ENCODE peak calls at places on chromosome 3, in six cellular contexts. N, K, M, D, E and Q are unnamed samples.

GRCh38 chr3:171812811-171813210 is 2.5 kb upstream of the PLD1 start:
- DNase-seq in N (no peak), K (peak; percentile 29), M (no peak), D (no peak), E (no peak), Q (no peak)

GRCh38 chr3:119418641-119419040 is 44.8 kb downstream of the TMEM39A start:
- DNase-seq in N (no peak), K (peak; percentile 40), M (no peak), D (no peak), E (no peak), Q (no peak)

GRCh38 chr3:16866447-16867025 is 18.2 kb upstream of the PLCL2 start:
- DNase-seq in N (no peak), K (peak; percentile 54), M (no peak), D (no peak), E (peak; percentile 46), Q (no peak)

GRCh38 chr3:194938845-194939531 is 253.3 kb downstream of the FAM43A start:
- DNase-seq in N (no peak), K (no peak), M (no peak), D (no peak), E (no peak), Q (no peak)

GRCh38 chr3:184765730-184766074 is 46.3 kb upstream of the VPS8 start:
- DNase-seq in N (no peak), K (no peak), M (no peak), D (peak; percentile 42), E (no peak), Q (no peak)

GRCh38 chr3:61381745-61382392 is 130.6 kb upstream of the FHIT start:
- DNase-seq in N (no peak), K (peak; percentile 52), M (peak; percentile 42), D (peak; percentile 11), E (no peak), Q (peak; percentile 49)

GRCh38 chr3:183341545-183342288 is 86.7 kb downstream of the MCF2L2 start:
- DNase-seq in N (no peak), K (no peak), M (no peak), D (no peak), E (no peak), Q (no peak)

GRCh38 chr3:88031543-88032148 is 27.2 kb downstream of the CGGBP1 start:
- DNase-seq in N (no peak), K (peak; percentile 50), M (no peak), D (no peak), E (peak; percentile 47), Q (no peak)

GRCh38 chr3:33758874-33759273 is 39.6 kb upstream of the PDCD6IP start:
- DNase-seq in N (no peak), K (peak; percentile 12), M (no peak), D (no peak), E (no peak), Q (no peak)

GRCh38 chr3:37937156-37937555 is 53.4 kb upstream of the VILL start:
- DNase-seq in N (no peak), K (no peak), M (no peak), D (no peak), E (no peak), Q (no peak)

GRCh38 chr3:128408693-128409620 is 57.7 kb downstream of the DNAJB8 start:
- DNase-seq in N (no peak), K (no peak), M (no peak), D (no peak), E (no peak), Q (no peak)

GRCh38 chr3:10707984-10708868 is 107.8 kb upstream of the SLC6A11 start:
- DNase-seq in N (no peak), K (no peak), M (peak; percentile 22), D (no peak), E (no peak), Q (no peak)

GRCh38 chr3:140006331-140006730 is 71.3 kb downstream of the CLSTN2 start:
- DNase-seq in N (no peak), K (no peak), M (no peak), D (no peak), E (no peak), Q (no peak)

GRCh38 chr3:108175352-108175751 is 46.9 kb downstream of the IFT57 start:
- DNase-seq in N (no peak), K (peak; percentile 7), M (no peak), D (no peak), E (no peak), Q (no peak)

GRCh38 chr3:187019542-187020072 is 89.3 kb downstream of the ST6GAL1 start:
- DNase-seq in N (no peak), K (no peak), M (peak; percentile 9), D (no peak), E (no peak), Q (no peak)

GRCh38 chr3:187021748-187022402 is 91.5 kb downstream of the ST6GAL1 start:
- DNase-seq in N (no peak), K (no peak), M (no peak), D (no peak), E (no peak), Q (no peak)

GRCh38 chr3:187017511-187018230 is 87.3 kb downstream of the ST6GAL1 start:
- DNase-seq in N (no peak), K (no peak), M (no peak), D (no peak), E (no peak), Q (no peak)

GRCh38 chr3:187022403-187023029 is 92.2 kb downstream of the ST6GAL1 start:
- DNase-seq in N (no peak), K (no peak), M (no peak), D (no peak), E (no peak), Q (no peak)

GRCh38 chr3:187020376-187020775 is 90.0 kb downstream of the ST6GAL1 start:
- DNase-seq in N (no peak), K (no peak), M (no peak), D (no peak), E (no peak), Q (no peak)
- H3K4me3 ChIP-seq in N (no peak overlapping the region), K (no peak overlapping the region), M (no peak overlapping the region), D (no peak overlapping the region), E (no peak overlapping the region), Q (peak overlapping the region; percentile 57)

GRCh38 chr3:50162034-50162883 is 7.1 kb downstream of the SEMA3F start:
- DNase-seq in N (no peak), K (no peak), M (no peak), D (no peak), E (no peak), Q (no peak)

GRCh38 chr3:50161320-50161719 is 6.2 kb downstream of the SEMA3F start:
- DNase-seq in N (no peak), K (no peak), M (no peak), D (no peak), E (no peak), Q (no peak)

GRCh38 chr3:50157821-50158556 is 2.9 kb downstream of the SEMA3F start:
- DNase-seq in N (no peak), K (no peak), M (no peak), D (no peak), E (peak; percentile 16), Q (no peak)

GRCh38 chr3:50158747-50159146 is 3.6 kb downstream of the SEMA3F start:
- DNase-seq in N (no peak), K (no peak), M (no peak), D (no peak), E (no peak), Q (no peak)

DNA sequence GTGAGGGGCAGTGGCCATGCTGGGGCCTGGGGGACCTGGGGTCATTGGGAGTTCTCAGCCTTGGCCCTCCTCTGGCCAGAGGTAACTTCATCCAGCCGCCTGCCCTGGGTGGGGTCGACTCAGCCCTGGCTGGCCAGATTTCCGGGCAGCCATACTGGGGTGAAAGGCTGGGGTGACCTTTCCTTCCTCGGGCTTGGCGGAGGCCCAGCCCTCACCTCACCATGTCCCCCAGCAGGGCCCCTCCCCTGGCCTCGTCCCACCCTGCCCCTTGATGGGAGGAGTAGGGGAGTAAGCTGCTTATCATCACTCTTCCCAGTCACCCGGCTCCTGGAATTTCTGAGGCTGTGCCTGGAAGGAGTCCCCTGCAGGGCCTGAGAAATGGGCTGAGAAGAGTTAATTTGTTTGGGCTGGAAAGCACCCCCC is 5.4 kb downstream of the SEMA3F start:
- DNase-seq in N (no peak), K (no peak), M (peak; percentile 54), D (no peak), E (no peak), Q (no peak)
- H3K4me3 ChIP-seq in N (no peak overlapping the region), K (no peak overlapping the region), M (no peak overlapping the region), D (no peak overlapping the region), E (no peak overlapping the region), Q (no peak overlapping the region)

GRCh38 chr3:112497897-112498548 is 1.2 kb downstream of the BTLA start:
- DNase-seq in N (no peak), K (no peak), M (no peak), D (no peak), E (no peak), Q (no peak)
- H3K4me3 ChIP-seq in N (no peak overlapping the region), K (no peak overlapping the region), M (no peak overlapping the region), D (no peak overlapping the region), E (no peak overlapping the region), Q (peak overlapping the region; percentile 87)

DNA sequence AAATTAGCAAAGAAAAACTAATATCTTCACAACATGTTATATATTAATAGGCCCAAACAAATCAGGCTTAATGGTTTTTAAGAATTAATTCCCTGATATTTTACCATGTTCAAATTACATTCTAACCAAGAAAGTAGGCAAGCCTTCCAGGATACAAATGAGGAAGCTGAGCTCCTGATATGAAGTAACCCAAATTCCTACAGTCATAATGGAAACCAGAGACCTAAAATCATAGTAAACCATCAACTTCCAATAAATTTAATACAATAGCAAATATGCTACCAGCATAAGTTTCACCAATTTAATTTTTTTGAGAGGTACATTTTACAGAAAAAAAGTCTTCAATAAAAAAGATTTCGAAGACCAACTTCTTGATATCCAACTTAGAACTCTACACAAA is 3.8 kb downstream of the DCBLD2 start:
- DNase-seq in N (no peak), K (no peak), M (no peak), D (no peak), E (no peak), Q (no peak)
- H3K4me3 ChIP-seq in N (peak overlapping the region; percentile 89), K (peak overlapping the region; percentile 94), M (peak overlapping the region; percentile 23), D (no peak overlapping the region), E (no peak overlapping the region), Q (no peak overlapping the region)

DNA sequence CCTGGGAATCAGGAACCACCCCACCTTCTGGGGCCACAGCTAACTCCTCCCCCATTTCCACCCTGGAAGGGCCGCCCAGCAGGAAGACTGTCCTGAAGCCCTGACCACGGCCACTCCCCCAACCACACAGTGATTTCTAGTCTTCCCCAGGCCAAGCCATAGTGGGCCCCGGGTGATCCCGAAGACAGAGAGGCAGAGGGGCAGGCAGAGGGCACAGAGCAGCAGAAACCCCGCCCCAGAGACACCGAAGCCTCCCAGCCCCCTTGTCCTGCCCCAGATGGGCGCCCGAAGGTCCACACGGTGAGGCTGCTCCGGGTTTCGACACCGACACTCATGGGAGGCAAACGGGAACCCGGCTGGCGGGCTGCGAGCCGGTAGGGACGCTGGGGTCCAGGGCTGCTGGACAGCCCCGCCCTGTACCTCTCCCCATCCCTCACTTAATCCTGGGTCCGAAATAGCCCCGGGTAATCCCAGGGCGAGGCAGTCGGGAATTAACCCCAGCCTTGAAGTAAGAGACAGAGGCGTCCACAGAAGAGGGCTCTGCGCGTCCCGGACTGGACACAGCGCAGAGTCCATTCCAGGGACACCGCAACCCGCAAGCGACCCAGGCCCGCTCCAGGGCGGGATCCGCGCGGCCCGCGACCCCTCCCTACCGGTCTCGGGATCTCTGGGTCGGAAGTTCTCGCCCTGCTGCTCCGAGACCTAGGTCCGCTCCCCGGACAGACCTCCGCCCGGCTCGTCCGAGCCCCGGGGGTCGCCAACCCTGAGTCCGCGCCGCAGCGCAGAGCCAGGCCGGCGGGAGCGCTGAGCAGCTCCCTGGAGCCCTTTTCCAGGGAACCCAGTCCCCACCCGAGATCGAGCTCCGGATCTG is 138.2 kb downstream of the NUP210 start:
- DNase-seq in N (no peak), K (no peak), M (peak; percentile 63), D (no peak), E (no peak), Q (no peak)
- H3K4me3 ChIP-seq in N (no peak overlapping the region), K (no peak overlapping the region), M (peak overlapping the region; percentile 66), D (no peak overlapping the region), E (peak overlapping the region; percentile 51), Q (no peak overlapping the region)